ENCODE peak calls at places on chromosome 22, in ten cellular contexts. V is neural progenitor cell, M is spleen, S is SK-N-SH, Y is bronchial epithelial cell, J is thoracic aorta, L is kidney, O is prostate gland, U is GM23248, D is fibroblast of lung. X is an unnamed sample.

GRCh38 chr22:41343717-41344116 is 38.0 kb upstream of the TEF start:
- DNase-seq in V (no peak), M (no peak), S (no peak), Y (no peak), J (no peak), L (no peak), O (no peak), U (no peak), D (no peak), X (no peak)

GRCh38 chr22:40182231-40182835 is 4.6 kb downstream of the TNRC6B start:
- DNase-seq in V (no peak), M (no peak), S (no peak), Y (peak; percentile 26), J (no peak), L (no peak), O (no peak), U (peak; percentile 63), D (peak; percentile 60), X (no peak)

GRCh38 chr22:39600491-39601179 is 30.1 kb downstream of the CACNA1I start:
- DNase-seq in V (no peak), M (no peak), S (no peak), Y (no peak), J (no peak), L (no peak), O (no peak), U (no peak), D (no peak), X (no peak)

GRCh38 chr22:39287076-39287743 is 32.2 kb downstream of the RPL3 start:
- DNase-seq in V (no peak), M (peak; percentile 87), S (no peak), Y (no peak), J (no peak), L (no peak), O (no peak), U (no peak), D (no peak), X (no peak)

GRCh38 chr22:23036684-23037428 is 33.5 kb upstream of the GNAZ start:
- DNase-seq in V (no peak), M (no peak), S (peak; percentile 17), Y (peak; percentile 22), J (no peak), L (no peak), O (no peak), U (peak; percentile 87), D (peak; percentile 9), X (no peak)

GRCh38 chr22:36362819-36363377 is 24.9 kb downstream of the MYH9 start:
- DNase-seq in V (no peak), M (no peak), S (no peak), Y (peak; percentile 72), J (no peak), L (peak; percentile 53), O (no peak), U (peak; percentile 86), D (peak; percentile 62), X (no peak)

GRCh38 chr22:49235463-49236300 is 592.0 kb downstream of the BRD1 start:
- DNase-seq in V (peak; percentile 49), M (peak; percentile 44), S (no peak), Y (no peak), J (no peak), L (no peak), O (peak; percentile 4), U (no peak), D (no peak), X (no peak)

GRCh38 chr22:22703715-22704114 is 59.3 kb downstream of the GGTLC2 start:
- DNase-seq in V (no peak), M (no peak), S (no peak), Y (no peak), J (no peak), L (no peak), O (no peak), U (peak; percentile 76), D (no peak), X (no peak)

GRCh38 chr22:40436460-40437431 is 66.4 kb downstream of the SGSM3 start:
- DNase-seq in V (peak; percentile 68), M (no peak), S (peak; percentile 39), Y (peak; percentile 70), J (no peak), L (no peak), O (no peak), U (peak; percentile 73), D (peak; percentile 63), X (no peak)

GRCh38 chr22:25645964-25646363 is 81.5 kb downstream of the GRK3 start:
- DNase-seq in V (no peak), M (no peak), S (no peak), Y (peak; percentile 71), J (no peak), L (no peak), O (no peak), U (peak; percentile 11), D (peak; percentile 30), X (no peak)

DNA sequence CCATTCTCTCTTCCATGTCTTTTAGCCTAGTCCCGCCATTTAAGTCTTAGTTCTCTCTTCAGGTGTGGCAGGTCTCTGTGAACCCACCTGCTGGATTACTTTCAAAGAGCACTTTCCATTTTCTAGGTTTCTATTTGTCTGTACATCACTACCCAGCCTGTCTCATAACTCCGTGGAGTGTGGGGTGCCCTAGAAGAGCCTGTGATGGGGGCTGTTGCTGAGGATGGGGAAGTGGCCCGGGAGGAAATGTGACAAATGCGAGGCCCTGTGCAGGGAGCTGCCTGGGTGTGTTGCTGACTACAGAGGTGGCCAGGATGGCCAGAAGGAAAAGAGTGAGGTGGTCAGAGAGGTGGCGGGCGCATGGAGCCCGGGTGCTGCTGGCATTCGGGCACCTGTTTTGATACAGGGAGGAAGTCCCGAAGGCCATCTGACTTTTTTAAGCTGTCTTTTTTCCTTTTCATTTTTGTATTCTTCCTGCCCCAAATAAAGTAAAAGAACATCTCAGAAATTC is 10.7 kb downstream of the DGCR8 start:
- DNase-seq in V (no peak), M (peak; percentile 55), S (no peak), Y (no peak), J (no peak), L (peak; percentile 25), O (no peak), U (no peak), D (no peak), X (no peak)
- H3K36me3 ChIP-seq in V (peaks cover 13% of the 10 kb centered on the region), M (peaks cover 100% of the 10 kb centered on the region), S (peaks cover 78% of the 10 kb centered on the region), Y (peaks cover 61% of the 10 kb centered on the region), J (peaks cover 77% of the 10 kb centered on the region), L (peaks cover 73% of the 10 kb centered on the region), O (peaks cover 17% of the 10 kb centered on the region), U (peaks cover 50% of the 10 kb centered on the region), D (peaks cover 45% of the 10 kb centered on the region), X (peaks cover 100% of the 10 kb centered on the region)

DNA sequence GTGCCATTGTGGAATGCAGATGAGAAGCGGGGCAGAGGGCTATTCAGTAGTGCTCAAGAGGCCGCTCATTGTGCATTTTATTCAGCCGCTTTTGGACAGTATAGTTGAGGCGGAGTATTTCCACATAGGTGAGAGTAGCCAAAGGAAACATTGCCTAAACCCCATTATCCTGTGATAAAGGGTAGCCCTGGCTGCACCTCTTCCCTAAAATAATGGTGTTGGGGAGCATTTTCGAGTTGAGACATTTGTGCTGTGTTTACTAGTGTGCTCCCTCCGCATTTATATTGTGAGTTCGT is 68.8 kb downstream of the SPECC1L start:
- DNase-seq in V (no peak), M (no peak), S (no peak), Y (no peak), J (no peak), L (no peak), O (no peak), U (no peak), D (no peak), X (no peak)
- H3K36me3 ChIP-seq in V (peaks cover 14% of the 10 kb centered on the region), M (peaks cover 100% of the 10 kb centered on the region), S (peaks cover 69% of the 10 kb centered on the region), Y (peaks cover 6% of the 10 kb centered on the region), J (peaks cover 22% of the 10 kb centered on the region), L (peaks cover 31% of the 10 kb centered on the region), O (no peaks in the 10 kb centered on the region), U (peaks cover 50% of the 10 kb centered on the region), D (peaks cover 8% of the 10 kb centered on the region), X (peaks cover 49% of the 10 kb centered on the region)

GRCh38 chr22:27871306-27872014 is 47.6 kb downstream of the PITPNB start:
- DNase-seq in V (no peak), M (no peak), S (no peak), Y (no peak), J (no peak), L (no peak), O (no peak), U (no peak), D (no peak), X (no peak)
- H3K36me3 ChIP-seq in V (peaks cover 7% of the 10 kb centered on the region), M (peaks cover 60% of the 10 kb centered on the region), S (peaks cover 34% of the 10 kb centered on the region), Y (peaks cover 4% of the 10 kb centered on the region), J (peaks cover 5% of the 10 kb centered on the region), L (no peaks in the 10 kb centered on the region), O (no peaks in the 10 kb centered on the region), U (peaks cover 24% of the 10 kb centered on the region), D (peaks cover 6% of the 10 kb centered on the region), X (peaks cover 22% of the 10 kb centered on the region)

GRCh38 chr22:31333648-31334047 is 12.5 kb downstream of the PATZ1 start:
- DNase-seq in V (no peak), M (no peak), S (no peak), Y (no peak), J (no peak), L (no peak), O (peak; percentile 55), U (no peak), D (no peak), X (no peak)
- H3K36me3 ChIP-seq in V (peaks cover 4% of the 10 kb centered on the region), M (peaks cover 99% of the 10 kb centered on the region), S (peaks cover 52% of the 10 kb centered on the region), Y (peaks cover 4% of the 10 kb centered on the region), J (peaks cover 55% of the 10 kb centered on the region), L (peaks cover 62% of the 10 kb centered on the region), O (no peaks in the 10 kb centered on the region), U (peaks cover 6% of the 10 kb centered on the region), D (peaks cover 12% of the 10 kb centered on the region), X (peaks cover 81% of the 10 kb centered on the region)